ENCODE peak calls at places on chromosomes 12 and 14, in five cellular contexts. K is GOT3; Y is KBM-7; M is AG10803; X is stimulated activated naive B cell treated with anti-CD40 and anti-IgM and Interleukin-4, amounts not matched to agents 10 μg/mL and 1 μg/mL and 100 μg/mL, for 72 hours. J is an unnamed sample.

GRCh38 chr12:104243551-104243950 is 28.0 kb downstream of the TXNRD1 start:
- DNase-seq in K (no peak), Y (no peak), M (peak; percentile 84), X (no peak), J (no peak)

GRCh38 chr12:113202300-113203075 is 17.0 kb downstream of the RITA1 start:
- DNase-seq in K (no peak), Y (no peak), M (no peak), X (no peak), J (no peak)

GRCh38 chr14:46574976-46575375 is 76.6 kb downstream of the RPL10L start:
- DNase-seq in K (no peak), Y (no peak), M (no peak), X (no peak), J (no peak)

GRCh38 chr14:56512521-56512920 is 67.1 kb upstream of the TMEM260 start:
- DNase-seq in K (no peak), Y (no peak), M (no peak), X (no peak), J (no peak)

GRCh38 chr14:37447883-37448391 is 147.1 kb downstream of the FOXA1 start:
- DNase-seq in K (no peak), Y (no peak), M (no peak), X (no peak), J (no peak)

GRCh38 chr12:31702047-31702446 is 26.8 kb downstream of the AMN1 start:
- DNase-seq in K (no peak), Y (peak; percentile 19), M (peak; percentile 17), X (no peak), J (peak; percentile 42)

GRCh38 chr14:77026166-77026929 is 2.2 kb downstream of the IRF2BPL start:
- DNase-seq in K (no peak), Y (no peak), M (peak; percentile 50), X (no peak), J (peak; percentile 52)

GRCh38 chr14:104390941-104391901 is 188.3 kb upstream of the C14orf180 start:
- DNase-seq in K (no peak), Y (no peak), M (no peak), X (no peak), J (no peak)

GRCh38 chr12:47876404-47876960 is 28.3 kb downstream of the VDR start:
- DNase-seq in K (no peak), Y (no peak), M (no peak), X (no peak), J (no peak)

GRCh38 chr12:67917811-67918210 is 71.4 kb upstream of the IFNG-AS1 start:
- DNase-seq in K (no peak), Y (no peak), M (peak; percentile 58), X (no peak), J (no peak)

GRCh38 chr14:50669441-50669986 is 1.4 kb upstream of the SAV1 start:
- DNase-seq in K (no peak), Y (no peak), M (no peak), X (no peak), J (peak; percentile 49)

GRCh38 chr12:117047810-117048584 is 51.2 kb downstream of the TESC start:
- DNase-seq in K (no peak), Y (no peak), M (peak; percentile 25), X (no peak), J (no peak)

GRCh38 chr12:55009171-55009570 is 10.6 kb upstream of the NEUROD4 start:
- DNase-seq in K (no peak), Y (no peak), M (no peak), X (no peak), J (no peak)